ENCODE peak calls at places on chromosomes 3 and 15, in six cellular contexts. Y is GM12878, J is body of pancreas, R is uterus, B is IMR-90, U is MM.1S. D is an unnamed sample. For H3K4me1 and H3K27me3, the result is how much of the 10 kb centered on the place peaks cover.

GRCh38 chr15:95857124-95857757 is 473.3 kb upstream of the NR2F2 start:
- DNase-seq in Y (no peak), J (no peak), R (no peak), B (peak), U (no peak), D (no peak)

GRCh38 chr15:101623367-101624304 is 28.5 kb downstream of the TM2D3 start:
- DNase-seq in Y (no peak), J (no peak), R (no peak), B (no peak), U (no peak), D (no peak)

GRCh38 chr15:58357529-58358476 is 74.0 kb upstream of the LIPC start:
- DNase-seq in Y (no peak), J (no peak), R (no peak), B (peak), U (no peak), D (peak)

GRCh38 chr15:57595011-57595866 is 3.5 kb downstream of the MYZAP start:
- DNase-seq in Y (no peak), J (peak), R (no peak), B (no peak), U (no peak), D (no peak)

GRCh38 chr3:133479895-133480669 is 80.2 kb downstream of the BFSP2 start:
- DNase-seq in Y (peak), J (peak), R (no peak), B (no peak), U (peak), D (no peak)

GRCh38 chr3:78660958-78661357 is 1106.8 kb downstream of the ROBO1 start:
- DNase-seq in Y (no peak), J (no peak), R (peak), B (no peak), U (no peak), D (no peak)

GRCh38 chr3:32421991-32422859 is 30.6 kb downstream of the CMTM7 start:
- DNase-seq in Y (no peak), J (peak), R (peak), B (peak), U (no peak), D (no peak)

GRCh38 chr15:85840079-85840801 is 45.5 kb upstream of the KLHL25 start:
- DNase-seq in Y (peak), J (peak), R (peak), B (peak), U (peak), D (peak)

DNA sequence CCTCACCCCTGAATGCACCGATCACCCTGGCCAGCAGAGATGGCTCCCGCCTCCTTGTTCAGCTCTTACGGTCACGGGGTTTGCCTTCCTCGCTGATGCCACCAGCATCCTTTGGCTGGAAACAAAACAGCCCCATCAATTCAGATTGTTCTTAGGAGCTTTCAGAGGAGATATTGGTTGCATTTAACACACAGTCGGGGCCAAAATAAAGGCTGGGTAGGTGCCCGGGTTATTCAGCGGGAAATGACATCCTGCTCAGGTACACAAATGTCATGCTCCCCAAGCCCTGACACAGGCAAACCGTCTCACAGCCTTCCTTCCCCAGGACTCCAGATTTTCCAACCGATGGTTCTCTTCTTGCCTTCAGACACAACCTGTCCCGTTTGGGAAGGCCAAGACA is 62.4 kb upstream of the MEF2A start:
- DNase-seq in Y (no peak), J (no peak), R (no peak), B (no peak), U (no peak), D (no peak)
- H3K4me1 ChIP-seq in Y (half or more), J (under half), R (under half), B (under half), U (under half), D (under half)

GRCh38 chr3:154971771-154972326 is 108.3 kb upstream of the MME start:
- DNase-seq in Y (no peak), J (no peak), R (no peak), B (peak), U (no peak), D (no peak)

GRCh38 chr3:154969366-154969765 is 110.8 kb upstream of the MME start:
- DNase-seq in Y (no peak), J (no peak), R (no peak), B (peak), U (no peak), D (no peak)

GRCh38 chr3:154970796-154971195 is 109.3 kb upstream of the MME start:
- DNase-seq in Y (no peak), J (no peak), R (no peak), B (peak), U (no peak), D (no peak)

GRCh38 chr3:154972951-154973350 is 107.2 kb upstream of the MME start:
- DNase-seq in Y (no peak), J (no peak), R (no peak), B (peak), U (peak), D (no peak)

DNA sequence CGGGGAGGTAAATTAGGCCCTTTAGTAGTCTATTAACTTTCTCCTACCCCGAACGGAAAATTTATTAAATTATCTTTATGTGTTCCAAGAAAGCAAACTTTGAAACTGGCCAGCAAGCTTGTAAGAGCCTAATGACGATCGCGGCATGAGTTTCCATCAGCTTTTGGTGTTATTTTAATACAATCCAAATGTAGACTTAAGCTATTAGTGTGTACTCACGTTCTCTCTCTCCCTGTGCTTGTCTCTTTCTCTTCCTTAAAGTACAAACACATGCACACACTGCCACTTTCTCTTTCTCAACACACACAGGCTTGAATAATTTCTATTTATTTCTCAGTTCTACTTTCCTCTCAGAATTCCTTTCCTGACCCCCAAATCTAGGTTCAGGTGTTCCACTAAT is 108.8 kb upstream of the MME start:
- DNase-seq in Y (no peak), J (no peak), R (no peak), B (peak), U (no peak), D (no peak)
- H3K27ac ChIP-seq in Y (no peak), J (peak), R (no peak), B (no peak), U (no peak), D (no peak)

DNA sequence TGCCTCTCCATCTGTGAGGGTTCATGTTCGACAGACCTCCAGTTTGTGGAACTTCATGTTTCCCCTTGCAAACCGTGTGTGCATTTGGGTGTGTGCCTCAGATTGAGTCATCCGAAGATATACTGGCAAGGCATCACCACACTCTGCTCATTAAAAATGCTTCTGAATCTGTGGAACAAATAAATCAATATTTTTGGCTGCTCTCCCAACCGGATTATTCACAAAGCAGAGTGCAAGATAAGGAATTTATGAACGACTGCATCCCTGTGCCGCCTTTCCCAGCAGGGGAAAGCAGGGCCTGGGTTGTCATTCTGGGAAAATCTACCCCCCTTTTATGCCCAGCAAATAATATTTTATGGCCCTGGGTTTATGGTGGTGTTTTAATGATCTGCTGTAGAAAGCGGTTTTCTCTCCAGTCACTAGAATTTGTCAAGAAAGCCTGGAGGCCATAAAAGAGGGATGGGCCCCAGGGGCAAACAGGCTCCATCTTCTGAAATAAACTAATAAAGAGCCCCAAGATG is 4.2 kb upstream of the WNT5A start:
- DNase-seq in Y (no peak), J (peak), R (peak), B (peak), U (no peak), D (no peak)
- H3K27me3 ChIP-seq in Y (under half), J (under half), R (under half), B (under half), U (under half), D (under half)

DNA sequence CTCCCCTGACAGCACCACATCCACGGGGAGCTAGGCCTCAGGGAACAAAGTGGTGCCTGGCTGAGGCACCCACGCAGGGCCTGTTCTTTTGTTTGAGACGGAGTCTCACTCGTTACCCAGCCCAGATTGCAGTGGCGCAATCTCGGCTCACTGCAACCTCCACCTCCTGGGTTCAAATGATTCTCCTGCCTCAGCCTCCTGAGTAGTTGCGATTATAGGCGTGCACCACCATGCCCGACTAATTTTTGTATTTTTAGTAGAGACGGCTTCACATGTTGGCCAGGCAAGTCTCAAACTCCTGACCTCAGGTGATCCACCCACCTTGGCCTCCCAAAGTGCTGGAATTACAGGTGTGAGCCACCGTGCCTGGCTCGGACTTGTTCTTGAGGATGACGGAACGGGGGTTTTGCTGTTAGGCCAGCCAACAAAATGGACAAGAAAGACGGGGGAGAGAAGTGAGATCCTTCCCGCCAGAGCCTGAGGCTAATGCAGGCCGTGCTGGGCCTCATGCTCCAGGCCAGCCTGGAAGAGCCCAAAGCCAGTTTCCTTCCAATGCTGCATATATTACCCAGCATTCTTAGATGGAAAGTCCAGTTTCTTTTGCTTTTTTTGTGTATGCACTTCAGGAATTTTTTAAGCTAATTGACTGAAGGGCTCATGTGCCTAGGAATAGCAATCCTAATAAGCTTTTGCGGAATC is 28.1 kb upstream of the FURIN start:
- DNase-seq in Y (no peak), J (no peak), R (no peak), B (no peak), U (no peak), D (no peak)
- H3K4me1 ChIP-seq in Y (under half), J (under half), R (under half), B (under half), U (under half), D (under half)

GRCh38 chr3:129614927-129615363 is 8.5 kb upstream of the PLXND1 start:
- DNase-seq in Y (no peak), J (peak), R (no peak), B (no peak), U (no peak), D (no peak)
- H3K27ac ChIP-seq in Y (no peak), J (no peak), R (peak), B (no peak), U (no peak), D (no peak)

D was measured in CD4-positive, CD25-positive, alpha-beta regulatory T cell.